ENCODE peak calls at places on chromosome 5, in nine cellular contexts. S is body of pancreas, W is cardiac muscle cell, M is Caco-2, K is esophagus squamous epithelium, A is IMR-90, D is DND-41, J is lung, R is fibroblast of lung. N is an unnamed sample.
A peak's percentile ranks its signal among the peaks of the same experiment; 100 is the strongest.

GRCh38 chr5:74261906-74262305 is 378.6 kb downstream of the ENC1 start:
- DNase-seq in K (no peak), A (peak; percentile 20), D (no peak), R (peak; percentile 60), W (no peak), M (no peak), J (no peak), S (peak; percentile 49), N (no peak)

GRCh38 chr5:176646707-176647029 is 616 bp upstream of the TSPAN17 start:
- DNase-seq in M (no peak), R (no peak), S (no peak), A (no peak), K (no peak), D (no peak), J (no peak), W (no peak), N (peak; percentile 70)

GRCh38 chr5:173230741-173231380 is 4.1 kb downstream of the NKX2-5 start:
- DNase-seq in R (no peak), D (no peak), A (no peak), J (no peak), W (peak; percentile 32), S (no peak), K (no peak), M (no peak), N (no peak)

GRCh38 chr5:97427235-97427634 is 244.2 kb upstream of the RIOK2 start:
- DNase-seq in J (no peak), D (no peak), A (no peak), M (no peak), K (no peak), S (no peak), W (no peak), R (no peak), N (no peak)

GRCh38 chr5:38466444-38467189 is 89.8 kb downstream of the LIFR start:
- DNase-seq in S (peak; percentile 41), J (peak; percentile 70), K (no peak), D (no peak), W (no peak), M (no peak), A (no peak), R (peak; percentile 98), N (peak; percentile 46)

GRCh38 chr5:124460666-124461065 is 285.8 kb downstream of the ZNF608 start:
- DNase-seq in M (no peak), D (no peak), W (no peak), R (no peak), K (no peak), S (no peak), A (no peak), J (no peak), N (no peak)

GRCh38 chr5:99285606-99286005 is 356.8 kb upstream of the CHD1 start:
- DNase-seq in A (no peak), K (no peak), J (no peak), W (no peak), M (no peak), D (no peak), S (peak; percentile 20), R (no peak), N (no peak)

GRCh38 chr5:172534229-172535169 is 80.2 kb upstream of the SH3PXD2B start:
- DNase-seq in R (no peak), D (no peak), W (no peak), J (peak; percentile 19), S (no peak), M (no peak), A (no peak), K (no peak), N (peak; percentile 61)

GRCh38 chr5:33465120-33465519 is 24.4 kb downstream of the TARS1 start:
- DNase-seq in M (no peak), S (no peak), A (no peak), R (no peak), J (no peak), D (no peak), W (no peak), K (no peak), N (no peak)

GRCh38 chr5:11069041-11069440 is 308.0 kb upstream of the DAP start:
- DNase-seq in K (no peak), J (no peak), S (no peak), W (no peak), D (no peak), A (no peak), R (no peak), M (no peak), N (no peak)

GRCh38 chr5:17365756-17366155 is 132.3 kb upstream of the TAF11L2 start:
- DNase-seq in K (no peak), J (no peak), A (peak; percentile 89), M (no peak), S (no peak), R (peak; percentile 22), W (no peak), D (no peak), N (no peak)

GRCh38 chr5:32217886-32218396 is 43.8 kb upstream of the GOLPH3 start:
- DNase-seq in J (no peak), A (no peak), R (peak; percentile 36), S (no peak), D (peak; percentile 36), W (peak; percentile 70), M (no peak), K (no peak), N (peak; percentile 53)

GRCh38 chr5:132264546-132265335 is 7.2 kb downstream of the PDLIM4 start:
- DNase-seq in M (peak; percentile 17), W (no peak), K (no peak), D (no peak), S (no peak), J (peak; percentile 24), A (no peak), R (no peak), N (no peak)

GRCh38 chr5:120164037-120164436 is 300.1 kb upstream of the PRR16 start:
- DNase-seq in J (no peak), M (no peak), S (no peak), K (no peak), W (no peak), R (no peak), A (no peak), D (no peak), N (no peak)

GRCh38 chr5:176774216-176775171 is 35.9 kb upstream of the UNC5A start:
- DNase-seq in W (no peak), R (no peak), K (no peak), J (no peak), S (no peak), M (no peak), D (no peak), A (no peak), N (no peak)

GRCh38 chr5:43019615-43020293 is 20.4 kb downstream of the ANXA2R start:
- DNase-seq in M (peak; percentile 83), K (peak; percentile 62), R (peak; percentile 92), D (peak; percentile 86), S (peak; percentile 75), W (peak; percentile 71), A (peak; percentile 91), J (peak; percentile 72), N (peak; percentile 75)

GRCh38 chr5:174376056-174376455 is 330.6 kb downstream of the NSG2 start:
- DNase-seq in K (no peak), A (no peak), S (no peak), M (no peak), W (no peak), D (no peak), R (no peak), J (no peak), N (no peak)

GRCh38 chr5:147578228-147579024 is 68.6 kb upstream of the DPYSL3 start:
- DNase-seq in K (no peak), J (no peak), M (no peak), D (no peak), R (peak; percentile 78), W (peak; percentile 63), S (no peak), A (peak; percentile 72), N (no peak)

DNA sequence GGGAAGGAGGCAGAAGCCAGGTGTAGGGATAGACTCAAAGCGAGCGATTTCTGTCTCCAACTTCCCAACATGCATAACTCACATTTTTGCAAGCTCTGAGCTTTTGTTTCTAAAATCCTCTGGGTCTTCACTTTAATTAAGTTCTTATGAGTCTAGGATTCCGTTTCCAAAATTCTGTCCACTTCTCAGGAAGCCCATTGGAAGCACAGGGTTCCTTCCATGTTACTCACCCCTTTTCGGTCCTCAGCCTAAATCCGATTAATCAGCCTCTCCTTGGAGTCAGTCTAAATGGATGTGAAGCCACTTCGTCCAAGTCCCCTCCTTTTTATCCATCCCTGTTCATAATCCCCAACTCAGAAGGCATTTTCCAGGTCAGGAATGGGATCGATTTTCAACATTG is 1.4 kb downstream of the GPX3 start:
- DNase-seq in R (no peak), M (no peak), S (no peak), W (no peak), K (no peak), D (no peak), A (no peak), J (no peak), N (no peak)
- H3K4me3 ChIP-seq in R (no peak overlapping the region), M (peak overlapping the region; percentile 79), S (no peak overlapping the region), W (no peak overlapping the region), K (peak overlapping the region; percentile 44), D (no peak overlapping the region), A (no peak overlapping the region), J (peak overlapping the region; percentile 65), N (no peak overlapping the region)

GRCh38 chr5:15463231-15463630 is 36.7 kb upstream of the FBXL7 start:
- DNase-seq in K (no peak), W (peak; percentile 35), S (no peak), A (peak; percentile 33), M (no peak), D (no peak), J (no peak), R (peak; percentile 48), N (no peak)
- TF ChIP-seq CTCF in K (no peak), W (peak; percentile 55), S (no peak), A (peak; percentile 72), M (no peak), D (peak; percentile 62), J (no peak), R (peak; percentile 51), N (no peak)

GRCh38 chr5:12661617-12662370 is 757.5 kb upstream of the CTNND2 start:
- DNase-seq in J (no peak), K (no peak), D (no peak), M (no peak), R (no peak), A (no peak), W (no peak), S (no peak), N (peak; percentile 44)

GRCh38 chr5:12659675-12660074 is 755.4 kb upstream of the CTNND2 start:
- DNase-seq in R (no peak), W (no peak), M (no peak), K (no peak), J (no peak), A (no peak), S (no peak), D (no peak), N (no peak)

GRCh38 chr5:12668564-12668963 is 764.3 kb upstream of the CTNND2 start:
- DNase-seq in R (no peak), A (no peak), M (no peak), J (no peak), S (no peak), D (no peak), K (no peak), W (no peak), N (no peak)

GRCh38 chr5:12658871-12659446 is 754.7 kb upstream of the CTNND2 start:
- DNase-seq in R (no peak), M (no peak), A (no peak), J (no peak), W (no peak), D (no peak), S (no peak), K (no peak), N (no peak)

GRCh38 chr5:12662545-12663314 is 758.5 kb upstream of the CTNND2 start:
- DNase-seq in K (no peak), M (no peak), D (no peak), S (no peak), A (no peak), R (no peak), W (no peak), J (no peak), N (no peak)
- H3K36me3 ChIP-seq in K (no peaks in the 10 kb centered on the region), M (no peaks in the 10 kb centered on the region), D (no peaks in the 10 kb centered on the region), S (no peaks in the 10 kb centered on the region), A (no peaks in the 10 kb centered on the region), R (no peaks in the 10 kb centered on the region), W (no peaks in the 10 kb centered on the region), J (no peaks in the 10 kb centered on the region), N (no peaks in the 10 kb centered on the region)

GRCh38 chr5:168683247-168683926 is 104.2 kb upstream of the PANK3 start:
- DNase-seq in S (no peak), R (no peak), M (no peak), W (no peak), A (no peak), D (no peak), J (no peak), K (no peak), N (peak; percentile 40)
- H3K4me3 ChIP-seq in S (no peak overlapping the region), R (no peak overlapping the region), M (no peak overlapping the region), W (no peak overlapping the region), A (no peak overlapping the region), D (no peak overlapping the region), J (no peak overlapping the region), K (no peak overlapping the region), N (no peak overlapping the region)

N was measured in mucosa of descending colon.